ENCODE peak calls at places on chromosomes 11 and 22, in nine cellular contexts. One of them, this sample, is unnamed.

GRCh38 chr22:49903322-49904039 is 14.8 kb downstream of the ALG12 start:
- DNase-seq in left ventricle myocardium inferior: no peak
- DNase-seq in WTC11: no peak
- DNase-seq in uterus: no peak
- DNase-seq in RWPE1: no peak
- DNase-seq in lung: no peak
- DNase-seq in HFF-Myc: no peak
- DNase-seq in neural crest cell: no peak
- DNase-seq in B cell: peak
- DNase-seq in this sample: no peak

GRCh38 chr11:6022954-6023353 is 7.6 kb downstream of the OR56A1 start:
- DNase-seq in uterus: no peak
- DNase-seq in HFF-Myc: no peak
- DNase-seq in WTC11: no peak
- DNase-seq in RWPE1: peak
- DNase-seq in B cell: no peak
- DNase-seq in left ventricle myocardium inferior: no peak
- DNase-seq in lung: no peak
- DNase-seq in neural crest cell: no peak
- DNase-seq in this sample: no peak

GRCh38 chr22:27881404-27881803 is 37.7 kb downstream of the PITPNB start:
- DNase-seq in RWPE1: no peak
- DNase-seq in neural crest cell: no peak
- DNase-seq in B cell: no peak
- DNase-seq in lung: no peak
- DNase-seq in left ventricle myocardium inferior: peak
- DNase-seq in HFF-Myc: no peak
- DNase-seq in uterus: peak
- DNase-seq in WTC11: no peak
- DNase-seq in this sample: no peak

GRCh38 chr11:298406-299065 is 790 bp downstream of the IFITM5 start:
- DNase-seq in lung: no peak
- DNase-seq in HFF-Myc: no peak
- DNase-seq in RWPE1: no peak
- DNase-seq in left ventricle myocardium inferior: peak
- DNase-seq in uterus: peak
- DNase-seq in neural crest cell: no peak
- DNase-seq in B cell: peak
- DNase-seq in WTC11: peak
- DNase-seq in this sample: no peak

GRCh38 chr11:70496591-70497535 is 98.5 kb downstream of the CTTN start:
- DNase-seq in B cell: no peak
- DNase-seq in left ventricle myocardium inferior: peak
- DNase-seq in neural crest cell: no peak
- DNase-seq in HFF-Myc: no peak
- DNase-seq in WTC11: no peak
- DNase-seq in uterus: no peak
- DNase-seq in RWPE1: no peak
- DNase-seq in lung: no peak
- DNase-seq in this sample: no peak

GRCh38 chr11:8809605-8810272 is 101.2 kb upstream of the AKIP1 start:
- DNase-seq in HFF-Myc: no peak
- DNase-seq in lung: no peak
- DNase-seq in WTC11: no peak
- DNase-seq in B cell: no peak
- DNase-seq in uterus: no peak
- DNase-seq in neural crest cell: no peak
- DNase-seq in left ventricle myocardium inferior: no peak
- DNase-seq in RWPE1: peak
- DNase-seq in this sample: no peak

GRCh38 chr11:57482782-57483569 is 22.6 kb downstream of the RTN4RL2 start:
- DNase-seq in WTC11: peak
- DNase-seq in uterus: no peak
- DNase-seq in neural crest cell: peak
- DNase-seq in HFF-Myc: no peak
- DNase-seq in B cell: peak
- DNase-seq in left ventricle myocardium inferior: peak
- DNase-seq in lung: no peak
- DNase-seq in RWPE1: peak
- DNase-seq in this sample: no peak

GRCh38 chr22:25072406-25072805 is 119.9 kb downstream of the KIAA1671 start:
- DNase-seq in WTC11: no peak
- DNase-seq in HFF-Myc: no peak
- DNase-seq in RWPE1: no peak
- DNase-seq in lung: no peak
- DNase-seq in uterus: no peak
- DNase-seq in neural crest cell: no peak
- DNase-seq in left ventricle myocardium inferior: no peak
- DNase-seq in B cell: no peak
- DNase-seq in this sample: no peak

GRCh38 chr22:45978275-45978713 is 1.3 kb upstream of the WNT7B start:
- DNase-seq in RWPE1: no peak
- DNase-seq in uterus: no peak
- DNase-seq in B cell: peak
- DNase-seq in lung: no peak
- DNase-seq in left ventricle myocardium inferior: no peak
- DNase-seq in neural crest cell: no peak
- DNase-seq in HFF-Myc: no peak
- DNase-seq in WTC11: no peak
- DNase-seq in this sample: no peak

GRCh38 chr22:17411213-17411612 is 42.0 kb downstream of the CECR2 start:
- DNase-seq in left ventricle myocardium inferior: no peak
- DNase-seq in lung: no peak
- DNase-seq in neural crest cell: no peak
- DNase-seq in WTC11: no peak
- DNase-seq in B cell: no peak
- DNase-seq in RWPE1: no peak
- DNase-seq in HFF-Myc: no peak
- DNase-seq in uterus: peak
- DNase-seq in this sample: no peak

GRCh38 chr11:2302844-2303626 is 1.2 kb downstream of the TSPAN32 start:
- DNase-seq in lung: no peak
- DNase-seq in WTC11: no peak
- DNase-seq in left ventricle myocardium inferior: peak
- DNase-seq in neural crest cell: no peak
- DNase-seq in HFF-Myc: no peak
- DNase-seq in RWPE1: no peak
- DNase-seq in uterus: no peak
- DNase-seq in B cell: no peak
- DNase-seq in this sample: no peak

DNA sequence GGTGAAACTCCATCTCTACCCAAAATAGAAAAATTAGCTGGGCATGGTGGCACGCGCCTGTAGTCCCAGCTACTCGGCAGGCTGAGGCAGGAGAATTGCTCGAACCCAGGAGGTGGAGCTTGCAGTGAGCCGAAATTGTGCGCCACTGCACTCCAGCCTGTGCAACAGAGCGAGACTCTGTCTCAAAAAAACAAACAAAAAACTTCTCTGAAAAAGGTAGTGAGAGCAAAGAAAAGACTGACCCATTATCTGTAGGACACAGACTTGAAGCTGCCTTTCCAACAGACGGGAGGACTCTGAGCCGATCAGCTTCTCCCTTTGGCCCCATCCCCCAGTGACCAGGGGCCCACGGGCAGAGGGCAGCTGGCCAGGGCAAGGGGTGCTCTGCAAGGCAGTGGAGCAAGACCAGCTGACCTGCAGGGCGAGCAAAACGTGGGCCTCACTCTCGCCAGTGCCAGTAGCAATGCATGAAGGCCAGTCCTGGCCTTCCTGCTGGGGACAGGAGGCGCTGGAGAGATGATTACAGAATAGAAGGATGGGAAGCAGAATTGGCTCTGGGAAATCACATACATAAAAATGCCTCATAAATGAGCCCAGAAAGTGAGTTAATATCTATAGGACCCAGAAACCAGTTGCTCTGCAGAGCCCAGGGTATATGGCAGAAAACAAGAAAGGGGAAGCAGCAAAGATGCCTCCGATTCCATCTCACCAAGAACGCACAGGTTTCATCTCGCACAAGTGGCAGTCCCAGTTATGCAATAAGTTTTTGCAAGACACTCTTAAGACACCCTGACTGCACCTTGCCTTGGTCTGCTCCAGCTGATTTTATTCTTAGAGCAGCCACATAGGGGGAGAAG is 2.8 kb downstream of the EHD1 start:
- DNase-seq in uterus: no peak
- DNase-seq in HFF-Myc: no peak
- DNase-seq in neural crest cell: no peak
- DNase-seq in B cell: no peak
- DNase-seq in RWPE1: no peak
- DNase-seq in WTC11: no peak
- DNase-seq in left ventricle myocardium inferior: no peak
- DNase-seq in lung: no peak
- DNase-seq in this sample: no peak
- TF ChIP-seq CTCF in uterus: no peak
- TF ChIP-seq CTCF in HFF-Myc: no peak
- TF ChIP-seq CTCF in neural crest cell: no peak
- TF ChIP-seq CTCF in B cell: no peak
- TF ChIP-seq CTCF in RWPE1: no peak
- TF ChIP-seq CTCF in WTC11: no peak
- TF ChIP-seq CTCF in left ventricle myocardium inferior: no peak
- TF ChIP-seq CTCF in lung: no peak
- TF ChIP-seq CTCF in this sample: peak

GRCh38 chr22:39624501-39624821 is 53.9 kb downstream of the CACNA1I start:
- DNase-seq in neural crest cell: no peak
- DNase-seq in lung: no peak
- DNase-seq in RWPE1: no peak
- DNase-seq in WTC11: no peak
- DNase-seq in HFF-Myc: no peak
- DNase-seq in uterus: no peak
- DNase-seq in B cell: no peak
- DNase-seq in left ventricle myocardium inferior: no peak
- DNase-seq in this sample: no peak

GRCh38 chr22:39620924-39621690 is 50.6 kb downstream of the CACNA1I start:
- DNase-seq in RWPE1: no peak
- DNase-seq in neural crest cell: no peak
- DNase-seq in uterus: no peak
- DNase-seq in left ventricle myocardium inferior: no peak
- DNase-seq in HFF-Myc: no peak
- DNase-seq in WTC11: no peak
- DNase-seq in B cell: no peak
- DNase-seq in lung: no peak
- DNase-seq in this sample: no peak

GRCh38 chr22:39621826-39622225 is 51.3 kb downstream of the CACNA1I start:
- DNase-seq in neural crest cell: no peak
- DNase-seq in B cell: no peak
- DNase-seq in lung: no peak
- DNase-seq in RWPE1: no peak
- DNase-seq in HFF-Myc: no peak
- DNase-seq in uterus: no peak
- DNase-seq in WTC11: no peak
- DNase-seq in left ventricle myocardium inferior: no peak
- DNase-seq in this sample: no peak

GRCh38 chr22:39623603-39624500 is 53.3 kb downstream of the CACNA1I start:
- DNase-seq in lung: no peak
- DNase-seq in WTC11: peak
- DNase-seq in B cell: no peak
- DNase-seq in RWPE1: no peak
- DNase-seq in neural crest cell: no peak
- DNase-seq in left ventricle myocardium inferior: no peak
- DNase-seq in HFF-Myc: no peak
- DNase-seq in uterus: no peak
- DNase-seq in this sample: no peak

GRCh38 chr22:39622881-39623367 is 52.4 kb downstream of the CACNA1I start:
- DNase-seq in B cell: peak
- DNase-seq in HFF-Myc: no peak
- DNase-seq in neural crest cell: peak
- DNase-seq in lung: peak
- DNase-seq in WTC11: peak
- DNase-seq in left ventricle myocardium inferior: peak
- DNase-seq in RWPE1: no peak
- DNase-seq in uterus: no peak
- DNase-seq in this sample: no peak
- TF ChIP-seq CTCF in B cell: peak
- TF ChIP-seq CTCF in HFF-Myc: peak
- TF ChIP-seq CTCF in neural crest cell: peak
- TF ChIP-seq CTCF in lung: peak
- TF ChIP-seq CTCF in WTC11: peak
- TF ChIP-seq CTCF in left ventricle myocardium inferior: peak
- TF ChIP-seq CTCF in RWPE1: peak
- TF ChIP-seq CTCF in uterus: no peak
- TF ChIP-seq CTCF in this sample: peak

GRCh38 chr11:116701297-116701801 is 71.4 kb downstream of the BUD13 start:
- DNase-seq in WTC11: no peak
- DNase-seq in B cell: no peak
- DNase-seq in lung: no peak
- DNase-seq in HFF-Myc: no peak
- DNase-seq in left ventricle myocardium inferior: no peak
- DNase-seq in neural crest cell: no peak
- DNase-seq in RWPE1: no peak
- DNase-seq in uterus: no peak
- DNase-seq in this sample: no peak
- TF ChIP-seq CTCF in WTC11: no peak
- TF ChIP-seq CTCF in B cell: no peak
- TF ChIP-seq CTCF in lung: no peak
- TF ChIP-seq CTCF in HFF-Myc: no peak
- TF ChIP-seq CTCF in left ventricle myocardium inferior: no peak
- TF ChIP-seq CTCF in neural crest cell: no peak
- TF ChIP-seq CTCF in RWPE1: no peak
- TF ChIP-seq CTCF in uterus: no peak
- TF ChIP-seq CTCF in this sample: no peak

GRCh38 chr22:44516841-44517240 is 18.8 kb upstream of the RTL6 start:
- DNase-seq in WTC11: no peak
- DNase-seq in left ventricle myocardium inferior: no peak
- DNase-seq in HFF-Myc: no peak
- DNase-seq in uterus: no peak
- DNase-seq in neural crest cell: no peak
- DNase-seq in RWPE1: no peak
- DNase-seq in B cell: no peak
- DNase-seq in lung: no peak
- DNase-seq in this sample: no peak
- TF ChIP-seq CTCF in WTC11: no peak
- TF ChIP-seq CTCF in left ventricle myocardium inferior: no peak
- TF ChIP-seq CTCF in HFF-Myc: no peak
- TF ChIP-seq CTCF in uterus: no peak
- TF ChIP-seq CTCF in neural crest cell: no peak
- TF ChIP-seq CTCF in RWPE1: no peak
- TF ChIP-seq CTCF in B cell: no peak
- TF ChIP-seq CTCF in lung: no peak
- TF ChIP-seq CTCF in this sample: no peak